ENCODE peak calls at places on chromosomes 7 and 10, in four cellular contexts. One of them, this sample, is unnamed.

GRCh38 chr7:34430456-34430855 is 227.6 kb upstream of the NPSR1 start:
- DNase-seq in OCI-LY7: no peak
- DNase-seq in AG10803: peak
- DNase-seq in fibroblast of mammary gland: peak
- DNase-seq in this sample: peak

GRCh38 chr10:55822096-55822495 is 539.0 kb downstream of the ZWINT start:
- DNase-seq in OCI-LY7: no peak
- DNase-seq in AG10803: no peak
- DNase-seq in fibroblast of mammary gland: no peak
- DNase-seq in this sample: no peak

GRCh38 chr10:117162093-117163021 is 24.3 kb upstream of the VAX1 start:
- DNase-seq in OCI-LY7: no peak
- DNase-seq in AG10803: no peak
- DNase-seq in fibroblast of mammary gland: no peak
- DNase-seq in this sample: no peak

GRCh38 chr7:148620749-148621372 is 30.3 kb downstream of the C7orf33 start:
- DNase-seq in OCI-LY7: no peak
- DNase-seq in AG10803: no peak
- DNase-seq in fibroblast of mammary gland: no peak
- DNase-seq in this sample: no peak

GRCh38 chr7:51539840-51540239 is 223.2 kb upstream of the COBL start:
- DNase-seq in OCI-LY7: no peak
- DNase-seq in AG10803: no peak
- DNase-seq in fibroblast of mammary gland: no peak
- DNase-seq in this sample: no peak

GRCh38 chr7:100545636-100546128 is 6.7 kb downstream of the AGFG2 start:
- DNase-seq in OCI-LY7: peak
- DNase-seq in AG10803: peak
- DNase-seq in fibroblast of mammary gland: peak
- DNase-seq in this sample: peak

GRCh38 chr10:52486840-52487611 is 172.9 kb downstream of the DKK1 start:
- DNase-seq in OCI-LY7: no peak
- DNase-seq in AG10803: peak
- DNase-seq in fibroblast of mammary gland: peak
- DNase-seq in this sample: peak

GRCh38 chr10:32205666-32206065 is 141.3 kb downstream of the EPC1 start:
- DNase-seq in OCI-LY7: no peak
- DNase-seq in AG10803: peak
- DNase-seq in fibroblast of mammary gland: no peak
- DNase-seq in this sample: peak

GRCh38 chr10:70178139-70178725 is 7.9 kb upstream of the SAR1A start:
- DNase-seq in OCI-LY7: no peak
- DNase-seq in AG10803: no peak
- DNase-seq in fibroblast of mammary gland: no peak
- DNase-seq in this sample: no peak

GRCh38 chr7:135929692-135930091 is 47.5 kb downstream of the MTPN start:
- DNase-seq in OCI-LY7: no peak
- DNase-seq in AG10803: no peak
- DNase-seq in fibroblast of mammary gland: no peak
- DNase-seq in this sample: no peak

GRCh38 chr7:151439855-151440798 is at the start of gene CRYGN:
- DNase-seq in OCI-LY7: no peak
- DNase-seq in AG10803: no peak
- DNase-seq in fibroblast of mammary gland: no peak
- DNase-seq in this sample: no peak

GRCh38 chr7:27640914-27641570 is 21.6 kb downstream of the HIBADH start:
- DNase-seq in OCI-LY7: no peak
- DNase-seq in AG10803: peak
- DNase-seq in fibroblast of mammary gland: peak
- DNase-seq in this sample: peak

GRCh38 chr7:33258561-33258960 is 129.2 kb downstream of the BBS9 start:
- DNase-seq in OCI-LY7: no peak
- DNase-seq in AG10803: peak
- DNase-seq in fibroblast of mammary gland: peak
- DNase-seq in this sample: peak

GRCh38 chr7:3301831-3302618 is 973 bp downstream of the SDK1 start:
- DNase-seq in OCI-LY7: no peak
- DNase-seq in AG10803: no peak
- DNase-seq in fibroblast of mammary gland: peak
- DNase-seq in this sample: peak

GRCh38 chr10:102994551-102995295 is 76.6 kb downstream of the CNNM2 start:
- DNase-seq in OCI-LY7: no peak
- DNase-seq in AG10803: no peak
- DNase-seq in fibroblast of mammary gland: no peak
- DNase-seq in this sample: no peak

GRCh38 chr10:74651565-74651964 is 174.8 kb upstream of the KAT6B start:
- DNase-seq in OCI-LY7: no peak
- DNase-seq in AG10803: no peak
- DNase-seq in fibroblast of mammary gland: no peak
- DNase-seq in this sample: no peak

DNA sequence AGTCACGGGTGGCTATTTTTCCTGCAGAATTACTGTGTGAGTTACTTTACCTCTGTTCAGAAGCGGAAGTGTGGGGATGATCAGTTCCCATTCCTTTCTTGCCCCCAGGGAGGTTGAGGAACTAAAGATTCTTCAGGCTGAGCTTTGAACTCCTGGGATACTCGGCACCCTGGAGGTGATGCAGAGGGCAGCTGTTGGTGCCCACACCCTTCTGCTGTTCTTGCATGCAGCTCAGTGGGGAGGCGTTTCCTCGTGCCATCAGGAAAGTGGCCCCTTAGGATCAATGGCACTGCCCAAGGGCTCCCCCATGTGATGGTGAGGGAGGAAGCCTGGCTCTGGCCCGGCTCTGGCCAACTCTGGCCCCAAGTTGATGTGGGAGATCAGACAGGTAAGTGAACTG is 44.7 kb upstream of the MXI1 start:
- DNase-seq in OCI-LY7: no peak
- DNase-seq in AG10803: no peak
- DNase-seq in fibroblast of mammary gland: no peak
- DNase-seq in this sample: no peak
- TF ChIP-seq CTCF in OCI-LY7: peak
- TF ChIP-seq CTCF in AG10803: no peak
- TF ChIP-seq CTCF in fibroblast of mammary gland: no peak
- TF ChIP-seq CTCF in this sample: no peak

GRCh38 chr7:20777377-20778062 is 9.2 kb downstream of the SP8 start:
- DNase-seq in OCI-LY7: no peak
- DNase-seq in AG10803: no peak
- DNase-seq in fibroblast of mammary gland: no peak
- DNase-seq in this sample: no peak
- H3K4me3 ChIP-seq in OCI-LY7: no peak
- H3K4me3 ChIP-seq in AG10803: no peak
- H3K4me3 ChIP-seq in fibroblast of mammary gland: no peak
- H3K4me3 ChIP-seq in this sample: no peak

DNA sequence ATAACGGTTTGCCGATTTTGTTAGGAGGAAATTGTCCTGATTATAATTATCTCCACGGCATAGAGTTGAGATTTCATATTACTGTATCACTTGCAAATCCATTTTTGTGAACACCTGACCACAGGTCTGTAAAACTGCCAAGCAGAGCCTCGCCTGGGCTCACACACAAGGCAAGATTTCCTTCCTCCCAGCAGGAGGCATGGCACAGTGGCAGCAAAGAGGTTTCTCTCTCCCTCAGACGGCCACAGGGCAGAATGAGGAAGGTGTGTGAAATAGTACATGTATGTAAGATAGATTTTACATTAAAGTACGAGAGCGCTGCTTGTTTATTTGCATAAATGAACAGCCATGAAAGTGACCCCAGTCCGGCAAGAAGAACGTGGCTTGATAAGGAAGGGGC is 130.1 kb downstream of the CELF2 start:
- DNase-seq in OCI-LY7: peak
- DNase-seq in AG10803: no peak
- DNase-seq in fibroblast of mammary gland: no peak
- DNase-seq in this sample: no peak
- TF ChIP-seq CTCF in OCI-LY7: no peak
- TF ChIP-seq CTCF in AG10803: no peak
- TF ChIP-seq CTCF in fibroblast of mammary gland: no peak
- TF ChIP-seq CTCF in this sample: no peak

GRCh38 chr7:40311307-40311706 is 176.5 kb downstream of the SUGCT start:
- DNase-seq in OCI-LY7: no peak
- DNase-seq in AG10803: no peak
- DNase-seq in fibroblast of mammary gland: no peak
- DNase-seq in this sample: no peak
- H3K4me3 ChIP-seq in OCI-LY7: no peak
- H3K4me3 ChIP-seq in AG10803: no peak
- H3K4me3 ChIP-seq in fibroblast of mammary gland: no peak
- H3K4me3 ChIP-seq in this sample: no peak

DNA sequence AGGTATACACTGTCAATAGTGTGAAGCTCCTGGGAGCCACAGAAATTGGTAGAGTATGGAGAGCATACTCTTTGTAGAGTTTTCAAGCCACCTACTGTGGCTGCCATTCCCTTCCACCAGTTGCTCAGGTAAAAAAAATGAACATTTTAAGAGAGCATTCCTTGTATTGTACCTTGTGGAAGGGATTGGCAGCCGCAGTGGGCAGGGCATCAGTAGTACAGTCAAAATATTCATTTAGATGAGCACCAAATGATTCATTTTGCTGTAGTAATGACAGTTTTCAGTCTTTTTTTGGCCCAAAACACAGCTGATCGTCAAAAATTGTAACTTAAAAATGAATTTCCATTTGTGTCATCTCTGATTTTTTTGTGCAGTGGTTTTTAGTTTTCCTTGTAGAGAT is 304.9 kb downstream of the ATRNL1 start:
- DNase-seq in OCI-LY7: no peak
- DNase-seq in AG10803: no peak
- DNase-seq in fibroblast of mammary gland: no peak
- DNase-seq in this sample: no peak
- TF ChIP-seq CTCF in OCI-LY7: no peak
- TF ChIP-seq CTCF in AG10803: no peak
- TF ChIP-seq CTCF in fibroblast of mammary gland: no peak
- TF ChIP-seq CTCF in this sample: no peak

DNA sequence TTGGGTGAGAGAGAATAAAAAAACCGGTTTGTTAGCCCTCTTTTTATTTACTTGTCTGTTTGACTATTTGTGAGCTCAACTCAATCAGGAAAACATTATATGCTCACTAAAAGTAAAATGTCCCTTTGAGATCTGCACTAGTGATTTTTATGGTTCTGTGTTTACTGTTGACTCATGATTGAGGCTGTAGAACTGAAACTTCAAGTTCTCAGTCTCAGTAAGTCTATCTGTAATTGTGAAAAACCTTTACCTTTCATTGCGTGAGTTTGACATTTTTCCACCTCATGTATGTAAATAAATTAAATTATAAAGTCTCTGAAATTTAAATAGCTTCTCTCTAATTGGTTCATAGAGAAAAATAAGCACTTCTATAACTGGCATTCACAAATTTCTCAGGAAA is 17.0 kb upstream of the CASD1 start:
- DNase-seq in OCI-LY7: no peak
- DNase-seq in AG10803: no peak
- DNase-seq in fibroblast of mammary gland: no peak
- DNase-seq in this sample: no peak
- H3K4me3 ChIP-seq in OCI-LY7: no peak
- H3K4me3 ChIP-seq in AG10803: no peak
- H3K4me3 ChIP-seq in fibroblast of mammary gland: no peak
- H3K4me3 ChIP-seq in this sample: no peak

GRCh38 chr7:24378871-24379608 is 95.0 kb downstream of the NPY start:
- DNase-seq in OCI-LY7: no peak
- DNase-seq in AG10803: peak
- DNase-seq in fibroblast of mammary gland: peak
- DNase-seq in this sample: peak

GRCh38 chr7:24384362-24385030 is 100.5 kb downstream of the NPY start:
- DNase-seq in OCI-LY7: no peak
- DNase-seq in AG10803: no peak
- DNase-seq in fibroblast of mammary gland: no peak
- DNase-seq in this sample: no peak

GRCh38 chr7:24383055-24383454 is 99.1 kb downstream of the NPY start:
- DNase-seq in OCI-LY7: no peak
- DNase-seq in AG10803: no peak
- DNase-seq in fibroblast of mammary gland: no peak
- DNase-seq in this sample: no peak

DNA sequence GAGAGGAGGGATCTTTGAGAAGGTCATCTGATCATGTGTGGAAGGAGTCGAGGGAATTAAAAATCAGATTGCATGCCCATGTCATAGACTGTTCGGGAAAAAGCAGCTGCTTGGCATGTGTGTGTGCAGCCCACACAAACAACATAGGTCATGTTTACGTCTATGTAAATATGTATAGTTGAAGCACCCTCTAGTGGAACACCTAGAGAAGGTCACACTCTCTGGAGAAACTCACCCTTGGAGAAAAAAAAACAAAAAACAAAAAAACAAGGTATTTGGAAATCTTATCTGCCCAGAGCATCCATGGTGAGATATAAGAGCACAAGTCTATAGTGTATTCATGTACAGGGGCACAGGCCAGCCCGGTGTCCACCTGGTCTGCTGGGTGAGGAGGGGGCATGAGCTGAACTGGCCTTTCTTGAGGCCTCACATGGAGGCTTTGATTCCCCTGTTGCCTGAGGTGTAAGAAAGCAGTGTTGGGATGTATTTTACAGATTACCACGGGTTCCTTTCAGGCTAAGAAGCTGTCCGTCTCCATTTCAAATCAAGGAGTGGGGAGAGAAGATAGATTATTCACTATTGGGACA is 98.0 kb downstream of the NPY start:
- DNase-seq in OCI-LY7: peak
- DNase-seq in AG10803: peak
- DNase-seq in fibroblast of mammary gland: peak
- DNase-seq in this sample: peak
- TF ChIP-seq CTCF in OCI-LY7: peak
- TF ChIP-seq CTCF in AG10803: peak
- TF ChIP-seq CTCF in fibroblast of mammary gland: peak
- TF ChIP-seq CTCF in this sample: peak

This sample was measured in cardiac fibroblast.